ENCODE peak calls at places on chromosomes 7 and 10, in nine cellular contexts. One of them, this sample, is unnamed.

GRCh38 chr7:603152-603941 is 83.7 kb upstream of the PDGFA start:
- DNase-seq in Caki2: no peak
- DNase-seq in T-helper 9 cell: no peak
- DNase-seq in iPS-NIHi11: no peak
- DNase-seq in GM19239: no peak
- DNase-seq in epithelial cell of prostate: no peak
- DNase-seq in activated CD4-positive, alpha-beta T cell treated with anti-CD3 and anti-CD28 coated beads for 4 hours: peak
- DNase-seq in stimulated activated CD8-positive, alpha-beta memory T cell treated with anti-CD3 and anti-CD28 coated beads, Interleukin-4, amount 100 ng/mL, for 24 hours: peak
- DNase-seq in GM12865: peak
- DNase-seq in this sample: no peak

GRCh38 chr10:101536800-101537199 is 51.3 kb downstream of the POLL start:
- DNase-seq in Caki2: peak
- DNase-seq in T-helper 9 cell: no peak
- DNase-seq in iPS-NIHi11: peak
- DNase-seq in GM19239: no peak
- DNase-seq in epithelial cell of prostate: no peak
- DNase-seq in activated CD4-positive, alpha-beta T cell treated with anti-CD3 and anti-CD28 coated beads for 4 hours: no peak
- DNase-seq in stimulated activated CD8-positive, alpha-beta memory T cell treated with anti-CD3 and anti-CD28 coated beads, Interleukin-4, amount 100 ng/mL, for 24 hours: no peak
- DNase-seq in GM12865: peak
- DNase-seq in this sample: peak

GRCh38 chr10:4399571-4399970 is 426.4 kb upstream of the AKR1E2 start:
- DNase-seq in Caki2: no peak
- DNase-seq in T-helper 9 cell: no peak
- DNase-seq in iPS-NIHi11: no peak
- DNase-seq in GM19239: no peak
- DNase-seq in epithelial cell of prostate: no peak
- DNase-seq in activated CD4-positive, alpha-beta T cell treated with anti-CD3 and anti-CD28 coated beads for 4 hours: no peak
- DNase-seq in stimulated activated CD8-positive, alpha-beta memory T cell treated with anti-CD3 and anti-CD28 coated beads, Interleukin-4, amount 100 ng/mL, for 24 hours: no peak
- DNase-seq in GM12865: no peak
- DNase-seq in this sample: no peak

GRCh38 chr10:121532465-121532864 is 65.8 kb downstream of the FGFR2 start:
- DNase-seq in Caki2: no peak
- DNase-seq in T-helper 9 cell: no peak
- DNase-seq in iPS-NIHi11: no peak
- DNase-seq in GM19239: no peak
- DNase-seq in epithelial cell of prostate: no peak
- DNase-seq in activated CD4-positive, alpha-beta T cell treated with anti-CD3 and anti-CD28 coated beads for 4 hours: no peak
- DNase-seq in stimulated activated CD8-positive, alpha-beta memory T cell treated with anti-CD3 and anti-CD28 coated beads, Interleukin-4, amount 100 ng/mL, for 24 hours: no peak
- DNase-seq in GM12865: no peak
- DNase-seq in this sample: no peak

GRCh38 chr7:40469481-40469880 is 334.7 kb downstream of the SUGCT start:
- DNase-seq in Caki2: no peak
- DNase-seq in T-helper 9 cell: no peak
- DNase-seq in iPS-NIHi11: no peak
- DNase-seq in GM19239: no peak
- DNase-seq in epithelial cell of prostate: no peak
- DNase-seq in activated CD4-positive, alpha-beta T cell treated with anti-CD3 and anti-CD28 coated beads for 4 hours: no peak
- DNase-seq in stimulated activated CD8-positive, alpha-beta memory T cell treated with anti-CD3 and anti-CD28 coated beads, Interleukin-4, amount 100 ng/mL, for 24 hours: no peak
- DNase-seq in GM12865: no peak
- DNase-seq in this sample: peak

GRCh38 chr10:93438796-93439253 is 43.3 kb downstream of the MYOF start:
- DNase-seq in Caki2: no peak
- DNase-seq in T-helper 9 cell: no peak
- DNase-seq in iPS-NIHi11: peak
- DNase-seq in GM19239: no peak
- DNase-seq in epithelial cell of prostate: no peak
- DNase-seq in activated CD4-positive, alpha-beta T cell treated with anti-CD3 and anti-CD28 coated beads for 4 hours: no peak
- DNase-seq in stimulated activated CD8-positive, alpha-beta memory T cell treated with anti-CD3 and anti-CD28 coated beads, Interleukin-4, amount 100 ng/mL, for 24 hours: no peak
- DNase-seq in GM12865: no peak
- DNase-seq in this sample: peak

GRCh38 chr10:18340496-18341051 is 200.3 kb downstream of the CACNB2 start:
- DNase-seq in Caki2: no peak
- DNase-seq in T-helper 9 cell: no peak
- DNase-seq in iPS-NIHi11: no peak
- DNase-seq in GM19239: no peak
- DNase-seq in epithelial cell of prostate: no peak
- DNase-seq in activated CD4-positive, alpha-beta T cell treated with anti-CD3 and anti-CD28 coated beads for 4 hours: no peak
- DNase-seq in stimulated activated CD8-positive, alpha-beta memory T cell treated with anti-CD3 and anti-CD28 coated beads, Interleukin-4, amount 100 ng/mL, for 24 hours: no peak
- DNase-seq in GM12865: no peak
- DNase-seq in this sample: peak

GRCh38 chr10:114064151-114065045 is 20.7 kb downstream of the ADRB1 start:
- DNase-seq in Caki2: no peak
- DNase-seq in T-helper 9 cell: no peak
- DNase-seq in iPS-NIHi11: no peak
- DNase-seq in GM19239: no peak
- DNase-seq in epithelial cell of prostate: no peak
- DNase-seq in activated CD4-positive, alpha-beta T cell treated with anti-CD3 and anti-CD28 coated beads for 4 hours: no peak
- DNase-seq in stimulated activated CD8-positive, alpha-beta memory T cell treated with anti-CD3 and anti-CD28 coated beads, Interleukin-4, amount 100 ng/mL, for 24 hours: no peak
- DNase-seq in GM12865: no peak
- DNase-seq in this sample: peak

GRCh38 chr10:97042081-97042480 is 143.7 kb downstream of the SLIT1 start:
- DNase-seq in Caki2: no peak
- DNase-seq in T-helper 9 cell: no peak
- DNase-seq in iPS-NIHi11: no peak
- DNase-seq in GM19239: no peak
- DNase-seq in epithelial cell of prostate: no peak
- DNase-seq in activated CD4-positive, alpha-beta T cell treated with anti-CD3 and anti-CD28 coated beads for 4 hours: no peak
- DNase-seq in stimulated activated CD8-positive, alpha-beta memory T cell treated with anti-CD3 and anti-CD28 coated beads, Interleukin-4, amount 100 ng/mL, for 24 hours: no peak
- DNase-seq in GM12865: no peak
- DNase-seq in this sample: no peak

GRCh38 chr10:9254353-9254752 is 1199.9 kb downstream of the GATA3 start:
- DNase-seq in Caki2: peak
- DNase-seq in T-helper 9 cell: no peak
- DNase-seq in iPS-NIHi11: no peak
- DNase-seq in GM19239: no peak
- DNase-seq in epithelial cell of prostate: no peak
- DNase-seq in activated CD4-positive, alpha-beta T cell treated with anti-CD3 and anti-CD28 coated beads for 4 hours: no peak
- DNase-seq in stimulated activated CD8-positive, alpha-beta memory T cell treated with anti-CD3 and anti-CD28 coated beads, Interleukin-4, amount 100 ng/mL, for 24 hours: no peak
- DNase-seq in GM12865: no peak
- DNase-seq in this sample: no peak

GRCh38 chr7:87876759-87877234 is 504 bp downstream of the DBF4 start:
- DNase-seq in Caki2: no peak
- DNase-seq in T-helper 9 cell: peak
- DNase-seq in iPS-NIHi11: peak
- DNase-seq in GM19239: no peak
- DNase-seq in epithelial cell of prostate: peak
- DNase-seq in activated CD4-positive, alpha-beta T cell treated with anti-CD3 and anti-CD28 coated beads for 4 hours: peak
- DNase-seq in stimulated activated CD8-positive, alpha-beta memory T cell treated with anti-CD3 and anti-CD28 coated beads, Interleukin-4, amount 100 ng/mL, for 24 hours: peak
- DNase-seq in GM12865: peak
- DNase-seq in this sample: peak

GRCh38 chr10:4141471-4141870 is 356.5 kb upstream of the KLF6 start:
- DNase-seq in Caki2: peak
- DNase-seq in T-helper 9 cell: no peak
- DNase-seq in iPS-NIHi11: peak
- DNase-seq in GM19239: no peak
- DNase-seq in epithelial cell of prostate: no peak
- DNase-seq in activated CD4-positive, alpha-beta T cell treated with anti-CD3 and anti-CD28 coated beads for 4 hours: no peak
- DNase-seq in stimulated activated CD8-positive, alpha-beta memory T cell treated with anti-CD3 and anti-CD28 coated beads, Interleukin-4, amount 100 ng/mL, for 24 hours: no peak
- DNase-seq in GM12865: peak
- DNase-seq in this sample: peak

GRCh38 chr7:45347804-45348203 is 190.2 kb downstream of the RAMP3 start:
- DNase-seq in Caki2: peak
- DNase-seq in T-helper 9 cell: no peak
- DNase-seq in iPS-NIHi11: no peak
- DNase-seq in GM19239: no peak
- DNase-seq in epithelial cell of prostate: peak
- DNase-seq in activated CD4-positive, alpha-beta T cell treated with anti-CD3 and anti-CD28 coated beads for 4 hours: no peak
- DNase-seq in stimulated activated CD8-positive, alpha-beta memory T cell treated with anti-CD3 and anti-CD28 coated beads, Interleukin-4, amount 100 ng/mL, for 24 hours: no peak
- DNase-seq in GM12865: no peak
- DNase-seq in this sample: no peak

GRCh38 chr7:47561715-47562446 is 20.0 kb downstream of the TNS3 start:
- DNase-seq in Caki2: no peak
- DNase-seq in T-helper 9 cell: no peak
- DNase-seq in iPS-NIHi11: no peak
- DNase-seq in GM19239: no peak
- DNase-seq in epithelial cell of prostate: no peak
- DNase-seq in activated CD4-positive, alpha-beta T cell treated with anti-CD3 and anti-CD28 coated beads for 4 hours: no peak
- DNase-seq in stimulated activated CD8-positive, alpha-beta memory T cell treated with anti-CD3 and anti-CD28 coated beads, Interleukin-4, amount 100 ng/mL, for 24 hours: no peak
- DNase-seq in GM12865: no peak
- DNase-seq in this sample: no peak

GRCh38 chr7:110373514-110374258 is 717.2 kb upstream of the LRRN3 start:
- DNase-seq in Caki2: peak
- DNase-seq in T-helper 9 cell: no peak
- DNase-seq in iPS-NIHi11: no peak
- DNase-seq in GM19239: no peak
- DNase-seq in epithelial cell of prostate: no peak
- DNase-seq in activated CD4-positive, alpha-beta T cell treated with anti-CD3 and anti-CD28 coated beads for 4 hours: no peak
- DNase-seq in stimulated activated CD8-positive, alpha-beta memory T cell treated with anti-CD3 and anti-CD28 coated beads, Interleukin-4, amount 100 ng/mL, for 24 hours: no peak
- DNase-seq in GM12865: no peak
- DNase-seq in this sample: peak

GRCh38 chr10:78215645-78216044 is 182.0 kb downstream of the RPS24 start:
- DNase-seq in Caki2: no peak
- DNase-seq in T-helper 9 cell: no peak
- DNase-seq in iPS-NIHi11: no peak
- DNase-seq in GM19239: no peak
- DNase-seq in epithelial cell of prostate: no peak
- DNase-seq in activated CD4-positive, alpha-beta T cell treated with anti-CD3 and anti-CD28 coated beads for 4 hours: no peak
- DNase-seq in stimulated activated CD8-positive, alpha-beta memory T cell treated with anti-CD3 and anti-CD28 coated beads, Interleukin-4, amount 100 ng/mL, for 24 hours: no peak
- DNase-seq in GM12865: no peak
- DNase-seq in this sample: no peak

GRCh38 chr7:76261935-76262334 is 40.5 kb upstream of the HSPB1 start:
- DNase-seq in Caki2: no peak
- DNase-seq in T-helper 9 cell: no peak
- DNase-seq in iPS-NIHi11: no peak
- DNase-seq in GM19239: no peak
- DNase-seq in epithelial cell of prostate: no peak
- DNase-seq in activated CD4-positive, alpha-beta T cell treated with anti-CD3 and anti-CD28 coated beads for 4 hours: no peak
- DNase-seq in stimulated activated CD8-positive, alpha-beta memory T cell treated with anti-CD3 and anti-CD28 coated beads, Interleukin-4, amount 100 ng/mL, for 24 hours: no peak
- DNase-seq in GM12865: no peak
- DNase-seq in this sample: no peak

GRCh38 chr7:136272934-136273333 is 295.8 kb upstream of the MTPN start:
- DNase-seq in Caki2: no peak
- DNase-seq in T-helper 9 cell: no peak
- DNase-seq in iPS-NIHi11: no peak
- DNase-seq in GM19239: no peak
- DNase-seq in epithelial cell of prostate: no peak
- DNase-seq in activated CD4-positive, alpha-beta T cell treated with anti-CD3 and anti-CD28 coated beads for 4 hours: no peak
- DNase-seq in stimulated activated CD8-positive, alpha-beta memory T cell treated with anti-CD3 and anti-CD28 coated beads, Interleukin-4, amount 100 ng/mL, for 24 hours: no peak
- DNase-seq in GM12865: no peak
- DNase-seq in this sample: no peak

GRCh38 chr7:158705234-158705890 is 758 bp upstream of the NCAPG2 start:
- DNase-seq in Caki2: no peak
- DNase-seq in T-helper 9 cell: peak
- DNase-seq in iPS-NIHi11: no peak
- DNase-seq in GM19239: no peak
- DNase-seq in epithelial cell of prostate: no peak
- DNase-seq in activated CD4-positive, alpha-beta T cell treated with anti-CD3 and anti-CD28 coated beads for 4 hours: no peak
- DNase-seq in stimulated activated CD8-positive, alpha-beta memory T cell treated with anti-CD3 and anti-CD28 coated beads, Interleukin-4, amount 100 ng/mL, for 24 hours: no peak
- DNase-seq in GM12865: no peak
- DNase-seq in this sample: peak

GRCh38 chr10:28619465-28619864 is 57.9 kb upstream of the BAMBI start:
- DNase-seq in Caki2: no peak
- DNase-seq in T-helper 9 cell: no peak
- DNase-seq in iPS-NIHi11: no peak
- DNase-seq in GM19239: no peak
- DNase-seq in epithelial cell of prostate: no peak
- DNase-seq in activated CD4-positive, alpha-beta T cell treated with anti-CD3 and anti-CD28 coated beads for 4 hours: no peak
- DNase-seq in stimulated activated CD8-positive, alpha-beta memory T cell treated with anti-CD3 and anti-CD28 coated beads, Interleukin-4, amount 100 ng/mL, for 24 hours: no peak
- DNase-seq in GM12865: no peak
- DNase-seq in this sample: no peak

This sample was measured in renal cortical epithelial cell.